ENCODE peak calls at places on chromosomes 7 and 10, in five cellular contexts. One of them, this sample, is unnamed. For H3K36me3, the result is how much of the 10 kb centered on the place peaks cover.

GRCh38 chr10:13715091-13715490 is 128.3 kb downstream of the PRPF18 start:
- DNase-seq in left ventricle myocardium inferior: no peak
- DNase-seq in CD4-positive, CD25-positive, alpha-beta regulatory T cell: no peak
- DNase-seq in neuronal stem cell: no peak
- DNase-seq in PC-3: no peak
- DNase-seq in this sample: no peak

GRCh38 chr7:128221929-128222403 is 19.1 kb upstream of the LEP start:
- DNase-seq in neuronal stem cell: no peak
- DNase-seq in PC-3: peak
- DNase-seq in left ventricle myocardium inferior: no peak
- DNase-seq in CD4-positive, CD25-positive, alpha-beta regulatory T cell: no peak
- DNase-seq in this sample: no peak

GRCh38 chr7:96016056-96016455 is 243.7 kb downstream of the DYNC1I1 start:
- DNase-seq in neuronal stem cell: no peak
- DNase-seq in PC-3: no peak
- DNase-seq in CD4-positive, CD25-positive, alpha-beta regulatory T cell: no peak
- DNase-seq in left ventricle myocardium inferior: no peak
- DNase-seq in this sample: no peak

GRCh38 chr7:45001138-45001694 is 1.2 kb downstream of the CCM2 start:
- DNase-seq in CD4-positive, CD25-positive, alpha-beta regulatory T cell: peak
- DNase-seq in left ventricle myocardium inferior: no peak
- DNase-seq in neuronal stem cell: no peak
- DNase-seq in PC-3: peak
- DNase-seq in this sample: peak

GRCh38 chr10:124025638-124026336 is 67.6 kb downstream of the CHST15 start:
- DNase-seq in left ventricle myocardium inferior: no peak
- DNase-seq in neuronal stem cell: no peak
- DNase-seq in CD4-positive, CD25-positive, alpha-beta regulatory T cell: no peak
- DNase-seq in PC-3: peak
- DNase-seq in this sample: no peak

GRCh38 chr7:47901542-47901941 is 46.7 kb downstream of the PKD1L1 start:
- DNase-seq in left ventricle myocardium inferior: no peak
- DNase-seq in neuronal stem cell: no peak
- DNase-seq in PC-3: peak
- DNase-seq in CD4-positive, CD25-positive, alpha-beta regulatory T cell: no peak
- DNase-seq in this sample: no peak

GRCh38 chr10:46548781-46549090 is 7.7 kb downstream of the GPRIN2 start:
- DNase-seq in neuronal stem cell: no peak
- DNase-seq in PC-3: no peak
- DNase-seq in CD4-positive, CD25-positive, alpha-beta regulatory T cell: no peak
- DNase-seq in left ventricle myocardium inferior: no peak
- DNase-seq in this sample: no peak

GRCh38 chr7:128742206-128742605 is 3.0 kb downstream of the CALU start:
- DNase-seq in PC-3: peak
- DNase-seq in CD4-positive, CD25-positive, alpha-beta regulatory T cell: no peak
- DNase-seq in left ventricle myocardium inferior: no peak
- DNase-seq in neuronal stem cell: no peak
- DNase-seq in this sample: no peak

GRCh38 chr10:23293145-23293724 is 51.4 kb downstream of the C10orf67 start:
- DNase-seq in PC-3: peak
- DNase-seq in left ventricle myocardium inferior: no peak
- DNase-seq in neuronal stem cell: peak
- DNase-seq in CD4-positive, CD25-positive, alpha-beta regulatory T cell: peak
- DNase-seq in this sample: peak

GRCh38 chr7:101553771-101554445 is 75.2 kb downstream of the MYL10 start:
- DNase-seq in CD4-positive, CD25-positive, alpha-beta regulatory T cell: no peak
- DNase-seq in PC-3: no peak
- DNase-seq in neuronal stem cell: no peak
- DNase-seq in left ventricle myocardium inferior: no peak
- DNase-seq in this sample: peak

GRCh38 chr7:98771519-98772241 is 98.1 kb downstream of the TMEM130 start:
- DNase-seq in neuronal stem cell: peak
- DNase-seq in PC-3: no peak
- DNase-seq in CD4-positive, CD25-positive, alpha-beta regulatory T cell: no peak
- DNase-seq in left ventricle myocardium inferior: peak
- DNase-seq in this sample: peak

GRCh38 chr10:121096617-121097431 is 245.7 kb downstream of the WDR11 start:
- DNase-seq in CD4-positive, CD25-positive, alpha-beta regulatory T cell: no peak
- DNase-seq in PC-3: no peak
- DNase-seq in left ventricle myocardium inferior: peak
- DNase-seq in neuronal stem cell: no peak
- DNase-seq in this sample: no peak

GRCh38 chr10:31372439-31372838 is 53.4 kb downstream of the ZEB1 start:
- DNase-seq in neuronal stem cell: no peak
- DNase-seq in left ventricle myocardium inferior: no peak
- DNase-seq in CD4-positive, CD25-positive, alpha-beta regulatory T cell: no peak
- DNase-seq in PC-3: no peak
- DNase-seq in this sample: no peak

GRCh38 chr7:116593359-116594075 is 68.7 kb downstream of the CAV1 start:
- DNase-seq in PC-3: no peak
- DNase-seq in CD4-positive, CD25-positive, alpha-beta regulatory T cell: no peak
- DNase-seq in left ventricle myocardium inferior: no peak
- DNase-seq in neuronal stem cell: no peak
- DNase-seq in this sample: peak

GRCh38 chr10:97575101-97575668 is 2.6 kb downstream of the ANKRD2 start:
- DNase-seq in neuronal stem cell: no peak
- DNase-seq in PC-3: no peak
- DNase-seq in CD4-positive, CD25-positive, alpha-beta regulatory T cell: no peak
- DNase-seq in left ventricle myocardium inferior: peak
- DNase-seq in this sample: peak

GRCh38 chr10:51886438-51887068 is 187.2 kb upstream of the CSTF2T start:
- DNase-seq in CD4-positive, CD25-positive, alpha-beta regulatory T cell: no peak
- DNase-seq in left ventricle myocardium inferior: no peak
- DNase-seq in PC-3: peak
- DNase-seq in neuronal stem cell: no peak
- DNase-seq in this sample: no peak

GRCh38 chr7:137241655-137242054 is 101.9 kb downstream of the PTN start:
- DNase-seq in left ventricle myocardium inferior: no peak
- DNase-seq in PC-3: no peak
- DNase-seq in CD4-positive, CD25-positive, alpha-beta regulatory T cell: no peak
- DNase-seq in neuronal stem cell: no peak
- DNase-seq in this sample: no peak

GRCh38 chr10:15169555-15170407 is 1.3 kb upstream of the NMT2 start:
- DNase-seq in left ventricle myocardium inferior: no peak
- DNase-seq in CD4-positive, CD25-positive, alpha-beta regulatory T cell: peak
- DNase-seq in PC-3: no peak
- DNase-seq in neuronal stem cell: no peak
- DNase-seq in this sample: no peak

GRCh38 chr7:123220396-123220795 is 20.6 kb upstream of the SLC13A1 start:
- DNase-seq in PC-3: no peak
- DNase-seq in left ventricle myocardium inferior: no peak
- DNase-seq in neuronal stem cell: no peak
- DNase-seq in CD4-positive, CD25-positive, alpha-beta regulatory T cell: no peak
- DNase-seq in this sample: no peak

GRCh38 chr10:123356799-123357198 is 202.6 kb downstream of the BUB3 start:
- DNase-seq in neuronal stem cell: no peak
- DNase-seq in left ventricle myocardium inferior: no peak
- DNase-seq in CD4-positive, CD25-positive, alpha-beta regulatory T cell: no peak
- DNase-seq in PC-3: no peak
- DNase-seq in this sample: no peak

GRCh38 chr7:2734084-2734601 is 46.1 kb downstream of the AMZ1 start:
- DNase-seq in left ventricle myocardium inferior: no peak
- DNase-seq in neuronal stem cell: no peak
- DNase-seq in PC-3: no peak
- DNase-seq in CD4-positive, CD25-positive, alpha-beta regulatory T cell: no peak
- DNase-seq in this sample: peak

GRCh38 chr7:26198133-26198780 is 2.3 kb downstream of the HNRNPA2B1 start:
- DNase-seq in PC-3: peak
- DNase-seq in left ventricle myocardium inferior: no peak
- DNase-seq in neuronal stem cell: no peak
- DNase-seq in CD4-positive, CD25-positive, alpha-beta regulatory T cell: peak
- DNase-seq in this sample: no peak

GRCh38 chr7:150307129-150307528 is 16.0 kb upstream of the LRRC61 start:
- DNase-seq in CD4-positive, CD25-positive, alpha-beta regulatory T cell: no peak
- DNase-seq in left ventricle myocardium inferior: no peak
- DNase-seq in neuronal stem cell: no peak
- DNase-seq in PC-3: no peak
- DNase-seq in this sample: no peak

GRCh38 chr7:55020481-55020871 is 1.7 kb downstream of the EGFR start:
- DNase-seq in PC-3: peak
- DNase-seq in CD4-positive, CD25-positive, alpha-beta regulatory T cell: no peak
- DNase-seq in neuronal stem cell: no peak
- DNase-seq in left ventricle myocardium inferior: peak
- DNase-seq in this sample: peak

GRCh38 chr7:84524714-84525694 is 330.4 kb upstream of the SEMA3A start:
- DNase-seq in CD4-positive, CD25-positive, alpha-beta regulatory T cell: no peak
- DNase-seq in PC-3: peak
- DNase-seq in left ventricle myocardium inferior: no peak
- DNase-seq in neuronal stem cell: no peak
- DNase-seq in this sample: no peak

GRCh38 chr7:117825132-117825531 is 48.1 kb downstream of the CTTNBP2 start:
- DNase-seq in neuronal stem cell: no peak
- DNase-seq in left ventricle myocardium inferior: no peak
- DNase-seq in PC-3: peak
- DNase-seq in CD4-positive, CD25-positive, alpha-beta regulatory T cell: no peak
- DNase-seq in this sample: no peak

GRCh38 chr7:2812119-2812487 is 32.0 kb downstream of the GNA12 start:
- DNase-seq in left ventricle myocardium inferior: no peak
- DNase-seq in PC-3: no peak
- DNase-seq in CD4-positive, CD25-positive, alpha-beta regulatory T cell: no peak
- DNase-seq in neuronal stem cell: no peak
- DNase-seq in this sample: no peak

GRCh38 chr10:102398172-102399020 is 2.9 kb downstream of the NFKB2 start:
- DNase-seq in CD4-positive, CD25-positive, alpha-beta regulatory T cell: no peak
- DNase-seq in left ventricle myocardium inferior: no peak
- DNase-seq in PC-3: no peak
- DNase-seq in neuronal stem cell: no peak
- DNase-seq in this sample: peak
- H3K4me3 ChIP-seq in CD4-positive, CD25-positive, alpha-beta regulatory T cell: no peak
- H3K4me3 ChIP-seq in left ventricle myocardium inferior: peak
- H3K4me3 ChIP-seq in PC-3: no peak
- H3K4me3 ChIP-seq in neuronal stem cell: no peak
- H3K4me3 ChIP-seq in this sample: no peak

DNA sequence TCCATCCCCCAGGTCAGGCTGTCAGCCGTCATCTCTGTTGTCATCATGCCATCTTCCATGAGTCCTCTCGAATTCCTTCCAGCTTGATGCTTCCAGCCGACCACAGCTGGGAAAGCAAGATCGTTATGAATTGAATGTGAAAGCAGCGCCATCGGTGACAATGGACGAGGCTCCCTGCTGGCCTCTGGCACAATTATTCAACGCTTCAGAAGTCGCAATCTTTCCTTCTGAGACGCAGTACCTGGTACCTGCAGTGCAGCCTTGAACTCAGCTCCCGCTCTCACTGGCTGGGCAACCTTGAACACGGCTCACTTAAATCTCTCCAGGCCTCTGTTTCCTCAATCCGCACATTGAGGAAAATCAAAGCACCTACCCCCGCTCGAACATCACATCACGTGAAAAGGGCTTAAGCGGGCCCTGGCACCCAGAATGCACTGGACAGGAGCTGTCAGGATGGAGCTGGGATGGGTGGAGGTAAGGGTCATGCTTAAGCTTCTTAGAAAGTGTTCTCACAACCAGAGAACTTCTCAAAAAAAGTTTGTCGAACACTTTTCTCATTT is 55.8 kb upstream of the MGMT start:
- DNase-seq in PC-3: no peak
- DNase-seq in neuronal stem cell: no peak
- DNase-seq in left ventricle myocardium inferior: no peak
- DNase-seq in CD4-positive, CD25-positive, alpha-beta regulatory T cell: no peak
- DNase-seq in this sample: no peak
- H3K36me3 ChIP-seq in PC-3: under half
- H3K36me3 ChIP-seq in neuronal stem cell: under half
- H3K36me3 ChIP-seq in left ventricle myocardium inferior: under half
- H3K36me3 ChIP-seq in CD4-positive, CD25-positive, alpha-beta regulatory T cell: under half
- H3K36me3 ChIP-seq in this sample: under half

DNA sequence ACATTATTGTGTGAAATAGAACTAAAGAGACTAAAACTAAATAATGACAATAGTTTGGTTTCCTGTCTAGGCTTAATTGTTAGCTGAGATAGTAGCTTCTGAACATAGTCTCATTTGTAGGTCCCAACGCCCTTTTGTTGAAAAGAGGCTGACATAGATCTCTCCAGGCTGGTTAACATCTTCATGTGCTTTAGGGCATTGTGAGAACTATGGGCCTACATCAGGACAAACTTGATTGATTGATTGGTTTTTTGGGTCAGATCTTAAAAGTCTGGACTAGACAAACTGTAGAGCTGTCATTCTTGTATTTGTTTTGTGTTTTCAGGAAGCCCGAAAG is 869 bp downstream of the CHCHD1 start:
- DNase-seq in left ventricle myocardium inferior: no peak
- DNase-seq in PC-3: no peak
- DNase-seq in CD4-positive, CD25-positive, alpha-beta regulatory T cell: no peak
- DNase-seq in neuronal stem cell: no peak
- DNase-seq in this sample: no peak
- H3K4me3 ChIP-seq in left ventricle myocardium inferior: peak
- H3K4me3 ChIP-seq in PC-3: peak
- H3K4me3 ChIP-seq in CD4-positive, CD25-positive, alpha-beta regulatory T cell: peak
- H3K4me3 ChIP-seq in neuronal stem cell: peak
- H3K4me3 ChIP-seq in this sample: peak

DNA sequence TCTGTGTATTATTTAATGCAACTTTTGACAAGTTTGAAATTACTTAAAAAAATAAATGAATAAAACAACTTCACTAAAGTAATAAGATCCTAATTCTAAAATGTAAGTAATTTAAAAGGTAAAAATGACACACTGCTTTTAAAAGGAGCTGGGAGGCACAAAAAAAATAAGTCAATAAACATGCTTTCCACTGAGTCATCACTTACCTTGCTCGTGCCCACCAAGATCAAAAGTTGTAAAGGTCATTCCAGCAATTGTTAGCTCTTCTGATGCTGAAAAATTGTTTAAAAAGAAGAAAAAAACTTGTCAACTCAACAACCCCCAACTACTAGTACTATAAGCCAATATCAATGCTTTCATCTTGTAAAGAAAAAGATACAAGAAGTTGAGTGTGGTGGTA is 9.5 kb downstream of the SAR1A start:
- DNase-seq in PC-3: no peak
- DNase-seq in left ventricle myocardium inferior: no peak
- DNase-seq in neuronal stem cell: no peak
- DNase-seq in CD4-positive, CD25-positive, alpha-beta regulatory T cell: no peak
- DNase-seq in this sample: no peak
- H3K36me3 ChIP-seq in PC-3: half or more
- H3K36me3 ChIP-seq in left ventricle myocardium inferior: half or more
- H3K36me3 ChIP-seq in neuronal stem cell: under half
- H3K36me3 ChIP-seq in CD4-positive, CD25-positive, alpha-beta regulatory T cell: half or more
- H3K36me3 ChIP-seq in this sample: under half

DNA sequence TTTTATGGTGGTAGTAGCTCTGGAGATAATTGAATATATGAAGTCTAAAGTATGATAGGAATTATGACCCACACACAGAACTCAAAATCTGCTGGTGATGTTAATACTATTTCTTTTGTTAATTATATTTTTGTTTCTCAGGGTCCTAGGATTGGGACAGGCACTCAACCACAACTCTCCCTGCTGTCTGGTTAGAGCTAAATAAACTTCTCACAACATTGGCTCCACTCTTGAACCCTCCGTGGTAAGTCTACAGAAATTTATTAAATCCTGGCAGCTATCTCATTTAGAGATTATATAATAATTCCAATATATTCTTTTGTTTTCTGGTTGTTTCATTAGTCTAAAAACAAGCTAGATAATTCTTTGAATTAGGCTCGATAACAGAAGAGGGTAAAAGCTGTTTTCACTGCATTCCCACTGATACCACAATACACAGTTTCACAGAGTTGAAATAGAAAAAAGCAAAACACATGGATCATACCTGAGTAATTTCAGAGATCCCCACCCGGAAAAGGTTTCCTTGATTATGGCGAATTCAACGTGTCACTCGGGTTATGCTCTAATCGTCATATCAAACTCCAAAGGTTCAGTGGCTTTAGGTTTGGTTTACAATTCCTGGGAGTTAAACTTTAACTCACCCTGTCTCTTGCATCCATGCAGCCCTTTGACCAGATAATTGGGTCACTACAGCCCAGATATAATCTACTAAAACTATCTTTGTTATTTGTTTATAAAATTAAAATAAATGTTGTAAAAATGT is at the start of gene A1CF:
- DNase-seq in CD4-positive, CD25-positive, alpha-beta regulatory T cell: no peak
- DNase-seq in left ventricle myocardium inferior: no peak
- DNase-seq in neuronal stem cell: no peak
- DNase-seq in PC-3: no peak
- DNase-seq in this sample: no peak
- H3K4me3 ChIP-seq in CD4-positive, CD25-positive, alpha-beta regulatory T cell: no peak
- H3K4me3 ChIP-seq in left ventricle myocardium inferior: no peak
- H3K4me3 ChIP-seq in neuronal stem cell: no peak
- H3K4me3 ChIP-seq in PC-3: no peak
- H3K4me3 ChIP-seq in this sample: no peak

This sample was measured in H7.